ENCODE peak calls at places on chromosomes 12 and 14, in seven cellular contexts. T, G, Z, O, E, Y and C are unnamed samples.

GRCh38 chr12:116427200-116427932 is 131.8 kb upstream of the MAP1LC3B2 start:
- DNase-seq in T (no peak), G (no peak), Z (no peak), O (peak), E (no peak), Y (no peak), C (no peak)

GRCh38 chr12:52235822-52236291 is 2.8 kb downstream of the KRT7 start:
- DNase-seq in T (peak), G (no peak), Z (no peak), O (no peak), E (no peak), Y (no peak), C (no peak)

GRCh38 chr12:5437122-5437521 is 5.2 kb downstream of the NTF3 start:
- DNase-seq in T (no peak), G (no peak), Z (no peak), O (no peak), E (no peak), Y (no peak), C (no peak)

GRCh38 chr12:56634837-56635538 is 4.9 kb upstream of the BAZ2A start:
- DNase-seq in T (peak), G (peak), Z (peak), O (peak), E (peak), Y (peak), C (peak)

GRCh38 chr14:80770114-80770917 is 171.2 kb downstream of the CEP128 start:
- DNase-seq in T (no peak), G (no peak), Z (no peak), O (no peak), E (peak), Y (no peak), C (no peak)

GRCh38 chr12:66397574-66397973 is 95.3 kb downstream of the HELB start:
- DNase-seq in T (no peak), G (no peak), Z (no peak), O (no peak), E (peak), Y (no peak), C (no peak)

GRCh38 chr12:104609083-104609844 is 152.5 kb downstream of the CHST11 start:
- DNase-seq in T (no peak), G (no peak), Z (no peak), O (no peak), E (no peak), Y (no peak), C (no peak)

GRCh38 chr14:92009604-92010003 is 30.3 kb downstream of the TRIP11 start:
- DNase-seq in T (no peak), G (no peak), Z (no peak), O (no peak), E (no peak), Y (no peak), C (no peak)

GRCh38 chr12:107320031-107320928 is 226.9 kb upstream of the CRY1 start:
- DNase-seq in T (peak), G (peak), Z (no peak), O (peak), E (peak), Y (no peak), C (no peak)

GRCh38 chr12:67721216-67721615 is 72.7 kb downstream of the DYRK2 start:
- DNase-seq in T (peak), G (no peak), Z (no peak), O (peak), E (no peak), Y (no peak), C (no peak)

GRCh38 chr14:96077983-96078686 is 39.0 kb downstream of the C14orf132 start:
- DNase-seq in T (no peak), G (peak), Z (no peak), O (no peak), E (no peak), Y (no peak), C (no peak)

GRCh38 chr12:89707623-89707991 is 1.0 kb downstream of the ATP2B1 start:
- DNase-seq in T (peak), G (peak), Z (peak), O (peak), E (no peak), Y (no peak), C (no peak)

GRCh38 chr12:130104596-130105253 is 57.5 kb upstream of the FZD10 start:
- DNase-seq in T (peak), G (no peak), Z (no peak), O (peak), E (no peak), Y (no peak), C (no peak)

GRCh38 chr12:110934093-110934852 is 13.9 kb upstream of the MYL2 start:
- DNase-seq in T (no peak), G (no peak), Z (no peak), O (no peak), E (no peak), Y (no peak), C (no peak)

GRCh38 chr12:121788176-121788818 is 5.2 kb downstream of the RHOF start:
- DNase-seq in T (no peak), G (no peak), Z (no peak), O (no peak), E (no peak), Y (no peak), C (no peak)
- H3K27ac ChIP-seq in T (no peak), G (peak), Z (no peak), O (no peak), E (no peak), Y (peak), C (no peak)

GRCh38 chr14:71472961-71473340 is 459.3 kb upstream of the RGS6 start:
- DNase-seq in T (no peak), G (no peak), Z (no peak), O (no peak), E (no peak), Y (no peak), C (no peak)
- H3K27ac ChIP-seq in T (no peak), G (no peak), Z (no peak), O (no peak), E (no peak), Y (no peak), C (no peak)

GRCh38 chr14:23117371-23118020 is 1.6 kb downstream of the CEBPE start:
- DNase-seq in T (no peak), G (peak), Z (no peak), O (no peak), E (no peak), Y (no peak), C (no peak)

GRCh38 chr14:23115492-23115850 is 3.6 kb downstream of the CEBPE start:
- DNase-seq in T (no peak), G (peak), Z (no peak), O (no peak), E (no peak), Y (no peak), C (no peak)

GRCh38 chr14:23114669-23115491 is 4.2 kb downstream of the CEBPE start:
- DNase-seq in T (no peak), G (peak), Z (no peak), O (no peak), E (peak), Y (no peak), C (peak)

GRCh38 chr14:23114120-23114458 is 5.0 kb downstream of the CEBPE start:
- DNase-seq in T (no peak), G (peak), Z (no peak), O (no peak), E (no peak), Y (no peak), C (no peak)

GRCh38 chr14:23115918-23116317 is 3.1 kb downstream of the CEBPE start:
- DNase-seq in T (no peak), G (no peak), Z (no peak), O (no peak), E (no peak), Y (no peak), C (no peak)
- H3K27ac ChIP-seq in T (no peak), G (no peak), Z (no peak), O (no peak), E (peak), Y (no peak), C (peak)

GRCh38 chr14:26261368-26262122 is 336.3 kb downstream of the NOVA1 start:
- DNase-seq in T (no peak), G (no peak), Z (no peak), O (no peak), E (no peak), Y (no peak), C (no peak)
- H3K27ac ChIP-seq in T (no peak), G (no peak), Z (no peak), O (no peak), E (no peak), Y (no peak), C (no peak)